ENCODE peak calls at places on chromosomes 3 and 15, in six cellular contexts. One of them, this sample, is unnamed. For H3K4me1, the result is how much of the 10 kb centered on the place peaks cover.

GRCh38 chr15:96336643-96337353 is 6.3 kb downstream of the NR2F2 start:
- DNase-seq in RWPE2: no peak
- DNase-seq in PC-9: no peak
- DNase-seq in tibial artery: peak
- DNase-seq in GM23338: peak
- DNase-seq in HCT116: no peak
- DNase-seq in this sample: no peak

GRCh38 chr3:160473233-160473632 is 23.6 kb upstream of the TRIM59 start:
- DNase-seq in tibial artery: no peak
- DNase-seq in PC-9: no peak
- DNase-seq in RWPE2: no peak
- DNase-seq in GM23338: no peak
- DNase-seq in HCT116: no peak
- DNase-seq in this sample: peak

GRCh38 chr3:189464800-189465199 is 166.4 kb upstream of the TP63 start:
- DNase-seq in RWPE2: no peak
- DNase-seq in GM23338: no peak
- DNase-seq in HCT116: no peak
- DNase-seq in PC-9: no peak
- DNase-seq in tibial artery: no peak
- DNase-seq in this sample: no peak

GRCh38 chr3:143237036-143237688 is 117.6 kb downstream of the CHST2 start:
- DNase-seq in RWPE2: no peak
- DNase-seq in HCT116: no peak
- DNase-seq in GM23338: no peak
- DNase-seq in tibial artery: no peak
- DNase-seq in PC-9: no peak
- DNase-seq in this sample: no peak

GRCh38 chr3:160806094-160806493 is 50.1 kb downstream of the PPM1L start:
- DNase-seq in GM23338: no peak
- DNase-seq in HCT116: no peak
- DNase-seq in RWPE2: no peak
- DNase-seq in PC-9: no peak
- DNase-seq in tibial artery: no peak
- DNase-seq in this sample: peak

GRCh38 chr15:100107151-100107550 is 234.6 kb downstream of the ADAMTS17 start:
- DNase-seq in RWPE2: peak
- DNase-seq in HCT116: no peak
- DNase-seq in GM23338: no peak
- DNase-seq in PC-9: no peak
- DNase-seq in tibial artery: no peak
- DNase-seq in this sample: no peak

GRCh38 chr3:181943285-181943684 is 231.6 kb downstream of the SOX2 start:
- DNase-seq in HCT116: no peak
- DNase-seq in PC-9: no peak
- DNase-seq in tibial artery: no peak
- DNase-seq in RWPE2: no peak
- DNase-seq in GM23338: peak
- DNase-seq in this sample: no peak

GRCh38 chr3:113791381-113791780 is 44.5 kb downstream of the ATP6V1A start:
- DNase-seq in PC-9: no peak
- DNase-seq in HCT116: no peak
- DNase-seq in RWPE2: no peak
- DNase-seq in GM23338: no peak
- DNase-seq in tibial artery: no peak
- DNase-seq in this sample: no peak

GRCh38 chr3:184016820-184017671 is 638 bp downstream of the ABCC5 start:
- DNase-seq in HCT116: peak
- DNase-seq in RWPE2: no peak
- DNase-seq in tibial artery: peak
- DNase-seq in PC-9: peak
- DNase-seq in GM23338: peak
- DNase-seq in this sample: no peak

GRCh38 chr3:46112296-46112695 is 85.0 kb upstream of the XCR1 start:
- DNase-seq in HCT116: no peak
- DNase-seq in RWPE2: no peak
- DNase-seq in PC-9: peak
- DNase-seq in tibial artery: no peak
- DNase-seq in GM23338: no peak
- DNase-seq in this sample: peak

GRCh38 chr3:154247806-154248480 is 76.3 kb downstream of the DHX36 start:
- DNase-seq in tibial artery: no peak
- DNase-seq in RWPE2: no peak
- DNase-seq in PC-9: no peak
- DNase-seq in HCT116: no peak
- DNase-seq in GM23338: peak
- DNase-seq in this sample: no peak

GRCh38 chr3:16723994-16724393 is 118.8 kb upstream of the DAZL start:
- DNase-seq in HCT116: peak
- DNase-seq in tibial artery: no peak
- DNase-seq in RWPE2: no peak
- DNase-seq in PC-9: no peak
- DNase-seq in GM23338: peak
- DNase-seq in this sample: peak
- H3K4me1 ChIP-seq in HCT116: under half
- H3K4me1 ChIP-seq in tibial artery: under half
- H3K4me1 ChIP-seq in RWPE2: under half
- H3K4me1 ChIP-seq in PC-9: under half
- H3K4me1 ChIP-seq in GM23338: under half
- H3K4me1 ChIP-seq in this sample: under half

GRCh38 chr3:37056826-37057225 is 63.5 kb downstream of the MLH1 start:
- DNase-seq in PC-9: no peak
- DNase-seq in GM23338: no peak
- DNase-seq in tibial artery: no peak
- DNase-seq in RWPE2: no peak
- DNase-seq in HCT116: no peak
- DNase-seq in this sample: no peak

GRCh38 chr3:37053337-37053736 is 60.0 kb downstream of the MLH1 start:
- DNase-seq in RWPE2: no peak
- DNase-seq in tibial artery: no peak
- DNase-seq in HCT116: no peak
- DNase-seq in GM23338: no peak
- DNase-seq in PC-9: no peak
- DNase-seq in this sample: no peak

GRCh38 chr3:37054370-37054769 is 61.1 kb downstream of the MLH1 start:
- DNase-seq in GM23338: no peak
- DNase-seq in PC-9: no peak
- DNase-seq in HCT116: peak
- DNase-seq in tibial artery: no peak
- DNase-seq in RWPE2: no peak
- DNase-seq in this sample: no peak

GRCh38 chr3:37052860-37053259 is 59.5 kb downstream of the MLH1 start:
- DNase-seq in RWPE2: no peak
- DNase-seq in tibial artery: no peak
- DNase-seq in PC-9: no peak
- DNase-seq in GM23338: no peak
- DNase-seq in HCT116: no peak
- DNase-seq in this sample: no peak

DNA sequence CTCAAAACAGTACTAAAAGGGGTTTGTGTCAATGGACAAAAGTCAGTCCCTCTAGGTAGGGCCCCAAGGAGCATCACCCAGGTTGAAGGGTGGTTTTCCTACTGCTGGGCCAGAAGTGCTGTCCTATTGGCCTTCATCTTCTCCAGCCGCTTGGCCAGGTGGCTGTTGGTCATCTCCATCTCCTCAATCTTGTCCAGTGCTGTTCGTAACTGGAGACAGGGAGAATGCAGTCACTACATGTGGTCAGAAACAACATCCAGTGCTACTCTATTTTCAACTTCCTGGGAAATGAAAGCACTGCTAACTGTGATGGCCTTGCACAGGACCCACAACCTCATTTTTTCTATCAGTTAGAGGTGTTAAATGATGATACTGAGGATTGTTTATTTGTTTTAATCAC is 60.4 kb downstream of the MLH1 start:
- DNase-seq in tibial artery: no peak
- DNase-seq in RWPE2: no peak
- DNase-seq in GM23338: no peak
- DNase-seq in HCT116: no peak
- DNase-seq in PC-9: no peak
- DNase-seq in this sample: no peak
- H3K4me1 ChIP-seq in tibial artery: under half
- H3K4me1 ChIP-seq in RWPE2: under half
- H3K4me1 ChIP-seq in GM23338: under half
- H3K4me1 ChIP-seq in HCT116: under half
- H3K4me1 ChIP-seq in PC-9: under half
- H3K4me1 ChIP-seq in this sample: under half

GRCh38 chr15:70264014-70264492 is 166.3 kb upstream of the TLE3 start:
- DNase-seq in tibial artery: no peak
- DNase-seq in RWPE2: no peak
- DNase-seq in PC-9: peak
- DNase-seq in GM23338: peak
- DNase-seq in HCT116: no peak
- DNase-seq in this sample: no peak
- H3K4me1 ChIP-seq in tibial artery: under half
- H3K4me1 ChIP-seq in RWPE2: under half
- H3K4me1 ChIP-seq in PC-9: under half
- H3K4me1 ChIP-seq in GM23338: under half
- H3K4me1 ChIP-seq in HCT116: under half
- H3K4me1 ChIP-seq in this sample: under half

GRCh38 chr15:77816983-77817382 is 184.3 kb upstream of the LINGO1 start:
- DNase-seq in tibial artery: no peak
- DNase-seq in RWPE2: no peak
- DNase-seq in HCT116: no peak
- DNase-seq in PC-9: no peak
- DNase-seq in GM23338: no peak
- DNase-seq in this sample: no peak
- H3K4me1 ChIP-seq in tibial artery: under half
- H3K4me1 ChIP-seq in RWPE2: under half
- H3K4me1 ChIP-seq in HCT116: under half
- H3K4me1 ChIP-seq in PC-9: under half
- H3K4me1 ChIP-seq in GM23338: under half
- H3K4me1 ChIP-seq in this sample: under half

GRCh38 chr3:23923786-23924185 is 6.9 kb downstream of the RPL15 start:
- DNase-seq in tibial artery: no peak
- DNase-seq in HCT116: no peak
- DNase-seq in GM23338: peak
- DNase-seq in RWPE2: no peak
- DNase-seq in PC-9: no peak
- DNase-seq in this sample: no peak
- H3K4me1 ChIP-seq in tibial artery: under half
- H3K4me1 ChIP-seq in HCT116: under half
- H3K4me1 ChIP-seq in GM23338: under half
- H3K4me1 ChIP-seq in RWPE2: under half
- H3K4me1 ChIP-seq in PC-9: under half
- H3K4me1 ChIP-seq in this sample: under half

GRCh38 chr3:122088519-122088918 is 33.4 kb downstream of the CD86 start:
- DNase-seq in HCT116: no peak
- DNase-seq in tibial artery: no peak
- DNase-seq in PC-9: no peak
- DNase-seq in GM23338: no peak
- DNase-seq in RWPE2: no peak
- DNase-seq in this sample: no peak
- H3K4me1 ChIP-seq in HCT116: under half
- H3K4me1 ChIP-seq in tibial artery: under half
- H3K4me1 ChIP-seq in PC-9: under half
- H3K4me1 ChIP-seq in GM23338: under half
- H3K4me1 ChIP-seq in RWPE2: under half
- H3K4me1 ChIP-seq in this sample: under half

GRCh38 chr3:55320928-55321327 is 166.2 kb downstream of the WNT5A start:
- DNase-seq in tibial artery: no peak
- DNase-seq in GM23338: no peak
- DNase-seq in RWPE2: no peak
- DNase-seq in PC-9: no peak
- DNase-seq in HCT116: no peak
- DNase-seq in this sample: no peak

GRCh38 chr3:55327131-55327920 is 159.8 kb downstream of the WNT5A start:
- DNase-seq in GM23338: no peak
- DNase-seq in RWPE2: no peak
- DNase-seq in HCT116: no peak
- DNase-seq in tibial artery: no peak
- DNase-seq in PC-9: no peak
- DNase-seq in this sample: no peak

GRCh38 chr3:55322649-55323048 is 164.5 kb downstream of the WNT5A start:
- DNase-seq in GM23338: no peak
- DNase-seq in RWPE2: no peak
- DNase-seq in HCT116: no peak
- DNase-seq in PC-9: no peak
- DNase-seq in tibial artery: no peak
- DNase-seq in this sample: no peak
- H3K4me1 ChIP-seq in GM23338: under half
- H3K4me1 ChIP-seq in RWPE2: under half
- H3K4me1 ChIP-seq in HCT116: under half
- H3K4me1 ChIP-seq in PC-9: under half
- H3K4me1 ChIP-seq in tibial artery: under half
- H3K4me1 ChIP-seq in this sample: under half

DNA sequence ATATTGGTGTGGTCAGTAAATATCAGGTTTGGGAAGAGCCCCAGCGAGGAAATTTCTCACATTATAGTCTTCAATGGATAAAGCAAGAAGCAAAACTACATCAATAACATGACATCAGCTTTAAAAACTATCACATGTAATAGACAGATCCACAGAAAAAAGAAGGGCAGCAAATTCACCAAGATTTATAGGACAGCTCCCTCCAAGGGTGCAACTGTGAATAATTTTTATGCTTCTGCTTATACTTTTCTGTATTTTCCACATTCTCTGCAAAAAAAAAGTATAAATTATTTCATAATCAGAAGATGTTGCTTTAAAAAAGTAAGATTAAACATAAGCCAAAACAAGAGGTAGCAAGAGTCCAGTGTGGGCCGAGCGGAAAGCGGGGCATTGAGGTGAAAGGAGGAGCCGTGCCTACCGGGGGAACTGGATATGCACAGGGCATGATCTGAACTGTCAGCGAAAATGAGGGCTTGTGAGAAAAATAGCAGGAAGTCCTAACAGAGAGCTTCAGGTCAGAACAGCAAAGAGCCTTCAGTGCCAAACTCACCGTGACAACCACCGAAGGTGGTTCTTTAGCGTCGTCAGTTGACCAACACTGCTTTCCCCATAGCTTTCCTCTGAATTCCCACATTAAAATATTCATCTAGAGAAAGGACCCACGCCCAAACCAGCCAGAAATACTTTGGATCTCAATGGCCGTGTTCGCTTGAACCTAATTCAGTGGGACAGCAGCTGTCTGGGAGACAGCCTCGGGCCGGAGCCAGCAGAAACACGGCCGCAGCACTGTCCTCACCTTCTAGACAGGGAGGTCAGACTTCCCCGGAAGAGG is 59.9 kb downstream of the FAM174B start:
- DNase-seq in tibial artery: peak
- DNase-seq in PC-9: no peak
- DNase-seq in RWPE2: no peak
- DNase-seq in GM23338: no peak
- DNase-seq in HCT116: no peak
- DNase-seq in this sample: no peak
- H3K4me1 ChIP-seq in tibial artery: under half
- H3K4me1 ChIP-seq in PC-9: under half
- H3K4me1 ChIP-seq in RWPE2: under half
- H3K4me1 ChIP-seq in GM23338: under half
- H3K4me1 ChIP-seq in HCT116: under half
- H3K4me1 ChIP-seq in this sample: under half

GRCh38 chr15:60396964-60397771 is 618 bp downstream of the ANXA2 start:
- DNase-seq in RWPE2: peak
- DNase-seq in tibial artery: peak
- DNase-seq in PC-9: no peak
- DNase-seq in GM23338: peak
- DNase-seq in HCT116: no peak
- DNase-seq in this sample: no peak
- H3K4me1 ChIP-seq in RWPE2: under half
- H3K4me1 ChIP-seq in tibial artery: half or more
- H3K4me1 ChIP-seq in PC-9: half or more
- H3K4me1 ChIP-seq in GM23338: half or more
- H3K4me1 ChIP-seq in HCT116: half or more
- H3K4me1 ChIP-seq in this sample: under half